ENCODE peak calls at places on chromosomes 5 and 9, in four cellular contexts. One of them, this sample, is unnamed.
A peak's percentile ranks its signal among the peaks of the same experiment; 100 is the strongest.

GRCh38 chr5:153513171-153513570 is 22.7 kb downstream of the GRIA1 start:
- DNase-seq in GM13976: no peak
- DNase-seq in IMR-90: peak; percentile 63
- DNase-seq in cardiac fibroblast: peak; percentile 32
- DNase-seq in this sample: no peak

GRCh38 chr9:93137362-93137761 is 3.3 kb upstream of the NINJ1 start:
- DNase-seq in cardiac fibroblast: no peak
- DNase-seq in IMR-90: no peak
- DNase-seq in GM13976: no peak
- DNase-seq in this sample: no peak

GRCh38 chr5:93433422-93433821 is 147.6 kb downstream of the NR2F1-AS1 start:
- DNase-seq in IMR-90: peak; percentile 96
- DNase-seq in GM13976: no peak
- DNase-seq in cardiac fibroblast: peak; percentile 97
- DNase-seq in this sample: no peak

GRCh38 chr9:108040783-108041182 is 551.2 kb upstream of the KLF4 start:
- DNase-seq in cardiac fibroblast: peak; percentile 74
- DNase-seq in GM13976: no peak
- DNase-seq in IMR-90: peak; percentile 54
- DNase-seq in this sample: no peak

GRCh38 chr5:78008356-78008967 is 232.3 kb upstream of the TBCA start:
- DNase-seq in cardiac fibroblast: peak; percentile 71
- DNase-seq in GM13976: peak; percentile 51
- DNase-seq in IMR-90: peak; percentile 58
- DNase-seq in this sample: no peak

GRCh38 chr5:98510601-98511000 is 262.9 kb upstream of the RGMB start:
- DNase-seq in GM13976: no peak
- DNase-seq in cardiac fibroblast: no peak
- DNase-seq in IMR-90: no peak
- DNase-seq in this sample: no peak

GRCh38 chr5:127517110-127517479 is 345 bp upstream of the PRRC1 start:
- DNase-seq in IMR-90: peak; percentile 23
- DNase-seq in GM13976: no peak
- DNase-seq in cardiac fibroblast: no peak
- DNase-seq in this sample: no peak

GRCh38 chr5:132095077-132095744 is 21.6 kb downstream of the CSF2 start:
- DNase-seq in GM13976: no peak
- DNase-seq in cardiac fibroblast: no peak
- DNase-seq in IMR-90: no peak
- DNase-seq in this sample: no peak

GRCh38 chr5:76358-77169 is 15.4 kb upstream of the PLEKHG4B start:
- DNase-seq in GM13976: no peak
- DNase-seq in IMR-90: no peak
- DNase-seq in cardiac fibroblast: no peak
- DNase-seq in this sample: no peak

GRCh38 chr5:132019857-132020555 is 8.5 kb upstream of the ACSL6 start:
- DNase-seq in cardiac fibroblast: no peak
- DNase-seq in GM13976: peak; percentile 75
- DNase-seq in IMR-90: no peak
- DNase-seq in this sample: no peak

GRCh38 chr5:131431794-131432193 is 167.9 kb downstream of the CDC42SE2 start:
- DNase-seq in cardiac fibroblast: no peak
- DNase-seq in IMR-90: no peak
- DNase-seq in GM13976: no peak
- DNase-seq in this sample: no peak

GRCh38 chr5:151001436-151001835 is 19.0 kb upstream of the GPX3 start:
- DNase-seq in IMR-90: no peak
- DNase-seq in cardiac fibroblast: no peak
- DNase-seq in GM13976: no peak
- DNase-seq in this sample: no peak

GRCh38 chr5:13814293-13814692 is 130.2 kb downstream of the DNAH5 start:
- DNase-seq in IMR-90: peak; percentile 20
- DNase-seq in GM13976: no peak
- DNase-seq in cardiac fibroblast: no peak
- DNase-seq in this sample: no peak

GRCh38 chr5:178483620-178484019 is 106.6 kb downstream of the COL23A1 start:
- DNase-seq in IMR-90: no peak
- DNase-seq in cardiac fibroblast: no peak
- DNase-seq in GM13976: no peak
- DNase-seq in this sample: no peak

GRCh38 chr5:150291388-150292385 is 2.1 kb upstream of the CAMK2A start:
- DNase-seq in GM13976: no peak
- DNase-seq in cardiac fibroblast: no peak
- DNase-seq in IMR-90: peak; percentile 45
- DNase-seq in this sample: no peak

GRCh38 chr5:43117092-43117491 is 3.6 kb upstream of the ZNF131 start:
- DNase-seq in IMR-90: no peak
- DNase-seq in cardiac fibroblast: no peak
- DNase-seq in GM13976: no peak
- DNase-seq in this sample: no peak

GRCh38 chr5:43123887-43124286 is 3.2 kb downstream of the ZNF131 start:
- DNase-seq in cardiac fibroblast: no peak
- DNase-seq in IMR-90: no peak
- DNase-seq in GM13976: no peak
- DNase-seq in this sample: no peak

GRCh38 chr5:43121565-43122484 is 1.1 kb downstream of the ZNF131 start:
- DNase-seq in GM13976: peak; percentile 41
- DNase-seq in cardiac fibroblast: peak; percentile 62
- DNase-seq in IMR-90: peak; percentile 80
- DNase-seq in this sample: no peak

GRCh38 chr5:43115968-43116367 is 4.7 kb upstream of the ZNF131 start:
- DNase-seq in IMR-90: no peak
- DNase-seq in GM13976: no peak
- DNase-seq in cardiac fibroblast: no peak
- DNase-seq in this sample: no peak

DNA sequence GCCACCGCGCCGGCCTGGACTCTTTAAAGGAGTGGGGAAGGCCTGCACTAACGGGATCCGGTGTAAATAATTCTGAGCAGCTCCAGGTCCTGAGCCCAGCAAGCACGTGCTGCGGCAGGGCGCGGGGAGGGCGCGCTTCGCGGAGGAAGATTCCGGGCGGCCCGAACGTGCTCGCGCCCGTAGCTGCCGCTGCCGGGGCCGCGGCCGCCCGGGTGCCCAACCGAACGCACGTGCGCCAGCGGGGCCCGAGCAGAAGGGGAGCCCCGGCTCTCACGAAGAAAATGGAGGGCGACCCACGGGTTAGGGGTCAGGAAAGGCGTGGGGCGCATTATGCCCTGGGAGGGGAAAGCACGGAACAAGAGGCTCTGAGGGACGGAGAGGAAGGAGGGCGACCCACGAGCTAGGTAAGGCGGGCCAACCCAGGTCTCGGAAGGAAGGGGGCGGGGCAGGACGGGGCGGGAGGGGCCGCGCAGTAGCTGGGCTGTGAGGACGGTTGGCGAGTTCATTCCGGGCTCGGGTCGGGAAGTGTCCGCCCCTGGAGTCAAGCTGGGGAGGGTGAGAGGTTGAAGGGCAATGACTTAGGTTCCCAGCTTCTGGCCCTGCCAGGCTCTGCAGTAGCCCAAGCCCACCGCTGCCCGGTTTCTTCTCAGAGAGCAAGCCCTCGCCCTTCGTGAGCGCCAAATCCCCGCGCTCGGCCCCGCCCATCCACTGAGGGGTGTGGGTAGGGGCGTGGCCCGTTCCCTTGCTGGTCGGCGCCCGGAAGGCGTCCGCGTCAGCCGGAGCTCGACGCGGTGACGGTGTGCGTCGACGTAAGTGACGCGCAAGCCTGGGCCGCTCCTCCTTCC is at the start of gene ZNF131:
- DNase-seq in cardiac fibroblast: peak; percentile 96
- DNase-seq in IMR-90: peak; percentile 98
- DNase-seq in GM13976: peak; percentile 96
- DNase-seq in this sample: peak; percentile 99
- TF ChIP-seq CTCF in cardiac fibroblast: no peak
- TF ChIP-seq CTCF in IMR-90: no peak
- TF ChIP-seq CTCF in GM13976: no peak
- TF ChIP-seq CTCF in this sample: no peak

GRCh38 chr5:72557147-72557501 is 49.9 kb upstream of the ZNF366 start:
- DNase-seq in GM13976: no peak
- DNase-seq in cardiac fibroblast: no peak
- DNase-seq in IMR-90: no peak
- DNase-seq in this sample: no peak

GRCh38 chr5:72557576-72558336 is 50.5 kb upstream of the ZNF366 start:
- DNase-seq in cardiac fibroblast: no peak
- DNase-seq in IMR-90: no peak
- DNase-seq in GM13976: no peak
- DNase-seq in this sample: no peak

GRCh38 chr5:72555871-72556270 is 48.7 kb upstream of the ZNF366 start:
- DNase-seq in IMR-90: no peak
- DNase-seq in GM13976: no peak
- DNase-seq in cardiac fibroblast: peak; percentile 43
- DNase-seq in this sample: no peak

GRCh38 chr5:72554897-72555296 is 47.7 kb upstream of the ZNF366 start:
- DNase-seq in cardiac fibroblast: no peak
- DNase-seq in GM13976: no peak
- DNase-seq in IMR-90: no peak
- DNase-seq in this sample: no peak

DNA sequence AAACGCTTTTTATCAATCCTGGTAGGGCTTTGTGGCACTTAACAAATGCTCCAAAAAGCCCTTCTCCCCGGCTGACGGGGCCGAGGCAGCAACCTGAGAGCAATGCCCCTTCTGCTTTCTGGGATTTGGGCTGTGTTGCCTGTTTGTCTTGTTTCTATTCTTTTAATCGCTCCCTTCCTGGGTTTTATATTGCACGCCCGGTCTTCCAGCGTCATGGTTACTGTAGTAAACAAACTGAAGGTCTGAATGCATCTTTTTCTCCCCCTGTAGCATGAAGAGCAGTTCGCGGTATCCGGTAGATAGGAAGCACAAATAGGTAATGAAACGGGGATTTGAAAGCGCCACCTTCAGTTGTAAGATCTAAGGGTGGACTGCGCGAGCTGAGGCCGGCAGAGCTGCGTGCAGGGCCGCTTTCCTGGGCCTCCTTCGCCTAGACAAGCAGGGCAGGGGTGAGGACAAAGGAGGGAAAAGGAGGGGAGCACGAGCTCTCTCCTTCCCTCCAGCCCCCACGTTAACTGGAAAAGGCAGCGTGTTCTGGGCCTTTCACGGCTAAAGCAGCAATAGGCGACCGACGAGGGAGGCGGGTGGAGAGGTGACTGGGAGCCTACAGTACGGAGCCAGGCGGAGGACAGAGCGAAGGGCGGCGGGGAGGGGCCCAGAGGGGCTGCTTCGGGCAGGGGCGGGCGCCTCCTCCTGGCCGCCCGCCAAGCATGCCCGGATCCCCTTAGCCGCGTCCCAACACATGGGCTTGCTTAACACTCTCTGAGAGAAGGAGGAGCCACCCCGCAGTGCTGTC is 49.3 kb upstream of the ZNF366 start:
- DNase-seq in GM13976: peak; percentile 79
- DNase-seq in cardiac fibroblast: peak; percentile 73
- DNase-seq in IMR-90: peak; percentile 56
- DNase-seq in this sample: peak; percentile 32
- TF ChIP-seq CTCF in GM13976: peak; percentile 43
- TF ChIP-seq CTCF in cardiac fibroblast: no peak
- TF ChIP-seq CTCF in IMR-90: peak; percentile 14
- TF ChIP-seq CTCF in this sample: no peak

GRCh38 chr5:67166460-67166871 is 30.1 kb downstream of the CD180 start:
- DNase-seq in cardiac fibroblast: no peak
- DNase-seq in IMR-90: no peak
- DNase-seq in GM13976: peak; percentile 51
- DNase-seq in this sample: peak; percentile 51
- TF ChIP-seq CTCF in cardiac fibroblast: no peak
- TF ChIP-seq CTCF in IMR-90: no peak
- TF ChIP-seq CTCF in GM13976: peak; percentile 5
- TF ChIP-seq CTCF in this sample: no peak

DNA sequence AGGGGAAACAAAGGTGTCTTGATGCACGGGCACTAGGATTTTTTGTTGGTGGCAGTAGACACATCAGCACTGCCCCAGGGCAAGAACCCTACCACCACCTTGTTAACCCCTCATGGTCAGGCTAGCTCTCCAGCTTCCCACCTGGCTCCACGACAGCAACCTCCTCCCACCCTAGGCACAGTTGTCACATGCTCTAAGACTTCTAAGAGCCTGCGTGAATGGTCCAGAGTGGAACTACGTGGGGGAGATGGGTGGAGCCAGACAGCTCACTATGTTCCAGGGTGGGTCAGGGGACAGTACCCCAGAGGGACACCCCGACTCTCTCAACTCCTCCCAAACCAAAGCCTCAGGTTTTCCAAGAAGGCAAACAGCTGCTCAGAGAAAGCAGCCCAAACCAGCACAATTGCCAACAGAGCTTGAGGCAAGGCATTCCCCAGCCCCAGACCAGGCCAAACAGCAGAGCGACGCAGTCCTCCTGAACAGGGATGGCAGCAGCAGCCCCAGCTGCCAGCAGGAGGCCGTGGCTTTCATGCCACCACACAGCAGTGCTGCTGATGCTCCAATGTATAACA is 78.0 kb downstream of the NRG2 start:
- DNase-seq in GM13976: no peak
- DNase-seq in IMR-90: no peak
- DNase-seq in cardiac fibroblast: no peak
- DNase-seq in this sample: no peak
- TF ChIP-seq CTCF in GM13976: no peak
- TF ChIP-seq CTCF in IMR-90: no peak
- TF ChIP-seq CTCF in cardiac fibroblast: no peak
- TF ChIP-seq CTCF in this sample: no peak

GRCh38 chr5:15500326-15500958 is 462 bp downstream of the FBXL7 start:
- DNase-seq in IMR-90: peak; percentile 25
- DNase-seq in GM13976: no peak
- DNase-seq in cardiac fibroblast: peak; percentile 56
- DNase-seq in this sample: no peak

GRCh38 chr5:15496886-15497285 is 3.1 kb upstream of the FBXL7 start:
- DNase-seq in IMR-90: no peak
- DNase-seq in GM13976: no peak
- DNase-seq in cardiac fibroblast: no peak
- DNase-seq in this sample: no peak

GRCh38 chr5:15501057-15501791 is 1.2 kb downstream of the FBXL7 start:
- DNase-seq in IMR-90: peak; percentile 76
- DNase-seq in cardiac fibroblast: peak; percentile 81
- DNase-seq in GM13976: peak; percentile 20
- DNase-seq in this sample: no peak

GRCh38 chr5:15502208-15502607 is 2.2 kb downstream of the FBXL7 start:
- DNase-seq in GM13976: no peak
- DNase-seq in cardiac fibroblast: peak; percentile 64
- DNase-seq in IMR-90: peak; percentile 63
- DNase-seq in this sample: no peak

GRCh38 chr5:15499528-15500325 is at the start of gene FBXL7:
- DNase-seq in cardiac fibroblast: peak; percentile 80
- DNase-seq in IMR-90: peak; percentile 75
- DNase-seq in GM13976: peak; percentile 39
- DNase-seq in this sample: no peak
- TF ChIP-seq CTCF in cardiac fibroblast: no peak
- TF ChIP-seq CTCF in IMR-90: peak; percentile 39
- TF ChIP-seq CTCF in GM13976: no peak
- TF ChIP-seq CTCF in this sample: no peak

GRCh38 chr9:88268886-88269285 is 119.4 kb upstream of the SPIN1 start:
- DNase-seq in cardiac fibroblast: no peak
- DNase-seq in IMR-90: no peak
- DNase-seq in GM13976: no peak
- DNase-seq in this sample: no peak
- TF ChIP-seq CTCF in cardiac fibroblast: no peak
- TF ChIP-seq CTCF in IMR-90: no peak
- TF ChIP-seq CTCF in GM13976: no peak
- TF ChIP-seq CTCF in this sample: no peak

This sample was measured in activated B cell treated with CpG ODN at 0.5 μM for 24 hours.